ENCODE peak calls at places on chromosomes 4 and X, in seven cellular contexts. L is activated CD4-positive, alpha-beta T cell treated with anti-CD3 and anti-CD28 coated beads, Interleukin-2, amount 10 ng/mL, durations not matched to agents 7 days and 5 days; Z is BJ; M is stimulated activated CD4-positive, alpha-beta T cell treated with anti-CD3 and anti-CD28 coated beads, Interleukin-15, amount 100 ng/mL, for 24 hours; S is KBM-7; B is GM03348; V is heart right ventricle. I is an unnamed sample.

GRCh38 chr4:139243448-139244365 is 36.3 kb downstream of the MGARP start:
- DNase-seq in L (no peak), Z (peak; percentile 99), M (no peak), S (no peak), B (peak; percentile 85), V (no peak), I (no peak)

GRCh38 chr4:107689912-107690587 is 30.0 kb downstream of the PAPSS1 start:
- DNase-seq in L (no peak), Z (peak; percentile 52), M (no peak), S (no peak), B (peak; percentile 78), V (no peak), I (no peak)

GRCh38 chr4:140372607-140373327 is 679 bp upstream of the SCOC start:
- DNase-seq in L (peak; percentile 54), Z (no peak), M (peak; percentile 35), S (no peak), B (peak; percentile 24), V (no peak), I (peak; percentile 79)

GRCh38 chr4:43560047-43560446 is 667.5 kb downstream of the GRXCR1 start:
- DNase-seq in L (no peak), Z (no peak), M (no peak), S (peak; percentile 39), B (no peak), V (no peak), I (peak; percentile 21)

GRCh38 chrX:133171962-133172708 is 46.0 kb downstream of the TFDP3 start:
- DNase-seq in L (no peak), Z (no peak), M (no peak), S (peak; percentile 30), B (peak; percentile 6), V (no peak), I (peak; percentile 30)

GRCh38 chr4:112550728-112551127 is 34.7 kb upstream of the NEUROG2 start:
- DNase-seq in L (no peak), Z (peak; percentile 19), M (no peak), S (no peak), B (peak; percentile 27), V (no peak), I (no peak)

GRCh38 chrX:146054311-146054710 is 236.7 kb downstream of the SLITRK2 start:
- DNase-seq in L (no peak), Z (no peak), M (no peak), S (no peak), B (no peak), V (no peak), I (no peak)

GRCh38 chr4:108072300-108072699 is 82.6 kb downstream of the HADH start:
- DNase-seq in L (peak; percentile 85), Z (no peak), M (peak; percentile 52), S (peak; percentile 3), B (no peak), V (no peak), I (no peak)

GRCh38 chrX:117996918-117997480 is 119.6 kb downstream of the KLHL13 start:
- DNase-seq in L (no peak), Z (no peak), M (no peak), S (peak; percentile 6), B (no peak), V (no peak), I (peak; percentile 40)

GRCh38 chrX:44432641-44433040 is 89.2 kb upstream of the EFHC2 start:
- DNase-seq in L (peak; percentile 6), Z (no peak), M (no peak), S (no peak), B (no peak), V (no peak), I (no peak)

GRCh38 chr4:90127223-90127705 is at the start of gene CCSER1:
- DNase-seq in L (peak; percentile 31), Z (no peak), M (peak; percentile 65), S (peak; percentile 82), B (peak; percentile 14), V (peak; percentile 79), I (peak; percentile 40)

GRCh38 chr4:53905281-53905934 is 159.0 kb downstream of the CHIC2 start:
- DNase-seq in L (no peak), Z (no peak), M (no peak), S (no peak), B (no peak), V (no peak), I (peak; percentile 75)

GRCh38 chr4:158871050-158871724 is 102.4 kb downstream of the FNIP2 start:
- DNase-seq in L (no peak), Z (no peak), M (no peak), S (peak; percentile 16), B (no peak), V (no peak), I (no peak)

GRCh38 chrX:129754266-129755024 is 15.7 kb downstream of the XPNPEP2 start:
- DNase-seq in L (no peak), Z (no peak), M (no peak), S (peak; percentile 67), B (no peak), V (no peak), I (peak; percentile 59)

GRCh38 chrX:69226459-69227158 is 61.4 kb upstream of the PJA1 start:
- DNase-seq in L (no peak), Z (no peak), M (no peak), S (no peak), B (no peak), V (no peak), I (no peak)

GRCh38 chr4:73142995-73143547 is 73.6 kb upstream of the COX18 start:
- DNase-seq in L (no peak), Z (no peak), M (no peak), S (no peak), B (peak; percentile 8), V (no peak), I (peak; percentile 12)

GRCh38 chr4:137819964-137820383 is 287.7 kb upstream of the PCDH18 start:
- DNase-seq in L (no peak), Z (no peak), M (no peak), S (peak; percentile 30), B (peak; percentile 50), V (no peak), I (peak; percentile 76)

GRCh38 chr4:110681381-110681780 is 58.5 kb upstream of the PITX2 start:
- DNase-seq in L (no peak), Z (no peak), M (no peak), S (no peak), B (no peak), V (no peak), I (peak; percentile 6)

GRCh38 chr4:129344058-129344457 is 248.1 kb downstream of the C4orf33 start:
- DNase-seq in L (peak; percentile 8), Z (no peak), M (peak; percentile 2), S (peak; percentile 56), B (peak; percentile 30), V (no peak), I (peak; percentile 88)

GRCh38 chr4:181582595-181582994 is 660.6 kb upstream of the TENM3 start:
- DNase-seq in L (no peak), Z (no peak), M (no peak), S (peak; percentile 4), B (no peak), V (no peak), I (peak; percentile 19)

GRCh38 chr4:156109943-156110925 is 156.6 kb upstream of the CTSO start:
- DNase-seq in L (no peak), Z (no peak), M (peak; percentile 3), S (peak; percentile 64), B (peak; percentile 41), V (no peak), I (peak; percentile 95)

GRCh38 chr4:88843067-88843723 is 145.6 kb upstream of the NAP1L5 start:
- DNase-seq in L (no peak), Z (no peak), M (no peak), S (no peak), B (no peak), V (no peak), I (no peak)

GRCh38 chr4:150588341-150588740 is 6.4 kb downstream of the MAB21L2 start:
- DNase-seq in L (no peak), Z (no peak), M (no peak), S (no peak), B (no peak), V (no peak), I (no peak)

GRCh38 chr4:10101559-10102192 is 14.9 kb downstream of the WDR1 start:
- DNase-seq in L (no peak), Z (no peak), M (no peak), S (no peak), B (no peak), V (no peak), I (no peak)

GRCh38 chr4:109816082-109816442 is 500 bp downstream of the GAR1 start:
- DNase-seq in L (peak; percentile 62), Z (no peak), M (peak; percentile 61), S (no peak), B (peak; percentile 32), V (peak; percentile 15), I (no peak)

GRCh38 chr4:15562623-15563022 is 92.5 kb downstream of the FBXL5 start:
- DNase-seq in L (no peak), Z (no peak), M (no peak), S (no peak), B (no peak), V (no peak), I (no peak)